ENCODE peak calls at places on chromosomes 5 and 9, in six cellular contexts. J is heart left ventricle, P is colonic mucosa, B is HFF-Myc, T is epithelial cell of esophagus, G is choroid plexus epithelial cell. L is an unnamed sample.

GRCh38 chr9:126507318-126508109 is 106.2 kb upstream of the LMX1B start:
- DNase-seq in J (no peak), P (no peak), B (no peak), T (no peak), G (no peak), L (no peak)

GRCh38 chr9:21991039-21991959 is 2.9 kb downstream of the CDKN2A start:
- DNase-seq in J (no peak), P (no peak), B (no peak), T (no peak), G (no peak), L (no peak)

GRCh38 chr5:54603372-54603771 is 85.8 kb downstream of the SNX18 start:
- DNase-seq in J (no peak), P (no peak), B (no peak), T (no peak), G (peak), L (no peak)

GRCh38 chr9:36319806-36320205 is 61.6 kb upstream of the GNE start:
- DNase-seq in J (no peak), P (peak), B (no peak), T (peak), G (no peak), L (no peak)

GRCh38 chr5:175711472-175712312 is 53.8 kb downstream of the HRH2 start:
- DNase-seq in J (no peak), P (no peak), B (no peak), T (no peak), G (no peak), L (no peak)

GRCh38 chr5:172283862-172284274 is 304 bp upstream of the UBTD2 start:
- DNase-seq in J (peak), P (peak), B (no peak), T (peak), G (peak), L (peak)

GRCh38 chr5:124536333-124536732 is 210.1 kb downstream of the ZNF608 start:
- DNase-seq in J (no peak), P (no peak), B (no peak), T (no peak), G (no peak), L (no peak)

GRCh38 chr9:13707635-13708410 is 428.3 kb upstream of the MPDZ start:
- DNase-seq in J (no peak), P (no peak), B (no peak), T (peak), G (peak), L (no peak)

GRCh38 chr5:127599847-127600246 is 49.0 kb upstream of the CTXN3 start:
- DNase-seq in J (no peak), P (no peak), B (no peak), T (no peak), G (no peak), L (no peak)

GRCh38 chr5:171162165-171162564 is 146.9 kb upstream of the TLX3 start:
- DNase-seq in J (no peak), P (no peak), B (no peak), T (no peak), G (peak), L (no peak)

GRCh38 chr5:58759745-58760144 is 176.9 kb downstream of the RAB3C start:
- DNase-seq in J (no peak), P (no peak), B (no peak), T (no peak), G (no peak), L (no peak)

GRCh38 chr5:54844905-54845566 is 140.4 kb downstream of the ESM1 start:
- DNase-seq in J (no peak), P (no peak), B (peak), T (peak), G (peak), L (no peak)

GRCh38 chr5:122500245-122501086 is 188.4 kb downstream of the SNCAIP start:
- DNase-seq in J (no peak), P (no peak), B (peak), T (peak), G (peak), L (peak)

GRCh38 chr5:64865662-64866061 is 96.9 kb downstream of the CWC27 start:
- DNase-seq in J (no peak), P (no peak), B (no peak), T (no peak), G (no peak), L (no peak)

GRCh38 chr5:153211052-153211451 is 279.4 kb upstream of the GRIA1 start:
- DNase-seq in J (no peak), P (no peak), B (no peak), T (no peak), G (no peak), L (no peak)

GRCh38 chr9:28620661-28621060 is 1047.4 kb upstream of the C9orf72 start:
- DNase-seq in J (no peak), P (no peak), B (no peak), T (peak), G (no peak), L (no peak)

GRCh38 chr9:107491081-107492053 is 1.8 kb upstream of the KLF4 start:
- DNase-seq in J (peak), P (peak), B (no peak), T (no peak), G (peak), L (peak)

GRCh38 chr9:74304598-74304997 is 192.5 kb upstream of the RORB start:
- DNase-seq in J (no peak), P (no peak), B (no peak), T (no peak), G (no peak), L (no peak)

GRCh38 chr5:125152461-125153189 is 406.2 kb upstream of the ZNF608 start:
- DNase-seq in J (no peak), P (no peak), B (no peak), T (no peak), G (no peak), L (no peak)

GRCh38 chr5:124963236-124963929 is 216.9 kb upstream of the ZNF608 start:
- DNase-seq in J (no peak), P (no peak), B (peak), T (peak), G (peak), L (no peak)

GRCh38 chr9:22041792-22042191 is 32.7 kb upstream of the CDKN2B start:
- DNase-seq in J (no peak), P (peak), B (no peak), T (peak), G (peak), L (no peak)

GRCh38 chr5:119355636-119356383 is at the start of gene TNFAIP8:
- DNase-seq in J (peak), P (peak), B (no peak), T (peak), G (peak), L (peak)

GRCh38 chr9:35518212-35518917 is 28.5 kb downstream of the RUSC2 start:
- DNase-seq in J (no peak), P (no peak), B (peak), T (peak), G (peak), L (peak)

GRCh38 chr5:137190031-137190430 is 309.1 kb downstream of the SPOCK1 start:
- DNase-seq in J (no peak), P (no peak), B (no peak), T (no peak), G (no peak), L (no peak)

GRCh38 chr5:66324357-66324756 is 180.3 kb downstream of the SREK1 start:
- DNase-seq in J (peak), P (no peak), B (no peak), T (no peak), G (no peak), L (no peak)

GRCh38 chr5:73215525-73215890 is 42.5 kb downstream of the TMEM174 start:
- DNase-seq in J (no peak), P (no peak), B (no peak), T (no peak), G (no peak), L (no peak)

GRCh38 chr5:73214921-73215490 is 42.0 kb downstream of the TMEM174 start:
- DNase-seq in J (no peak), P (no peak), B (no peak), T (no peak), G (no peak), L (no peak)

GRCh38 chr5:73215891-73216610 is 43.1 kb downstream of the TMEM174 start:
- DNase-seq in J (peak), P (peak), B (peak), T (peak), G (peak), L (peak)

GRCh38 chr5:73222173-73222572 is 49.2 kb downstream of the TMEM174 start:
- DNase-seq in J (no peak), P (no peak), B (no peak), T (no peak), G (no peak), L (no peak)

GRCh38 chr5:73218552-73219171 is 45.7 kb downstream of the TMEM174 start:
- DNase-seq in J (no peak), P (no peak), B (no peak), T (peak), G (peak), L (no peak)
- TF ChIP-seq CTCF in J (no peak), P (no peak), B (peak), T (peak), G (peak), L (peak)

GRCh38 chr9:131641618-131642495 is 96.5 kb downstream of the PRRT1B start:
- DNase-seq in J (no peak), P (peak), B (no peak), T (no peak), G (peak), L (no peak)
- TF ChIP-seq CTCF in J (peak), P (no peak), B (peak), T (no peak), G (peak), L (no peak)

DNA sequence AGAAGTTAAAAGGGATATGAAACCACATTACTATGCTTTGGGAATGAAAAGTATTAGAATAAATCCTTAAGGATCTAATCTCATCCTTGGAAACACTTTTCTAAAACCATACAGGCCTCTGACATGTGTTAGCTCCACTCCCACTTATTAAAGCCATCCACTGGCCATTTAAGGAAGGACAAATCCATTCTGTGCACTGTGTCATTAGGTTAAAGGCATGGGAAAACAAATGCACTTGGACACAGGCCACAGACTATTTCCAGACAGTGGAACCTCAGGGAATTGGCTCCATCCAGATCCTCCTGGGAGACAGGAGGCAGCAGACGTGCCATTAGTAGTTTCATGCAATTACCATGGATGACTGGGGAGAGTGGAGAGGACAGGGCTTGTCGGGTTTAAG is 454.9 kb downstream of the ENC1 start:
- DNase-seq in J (peak), P (no peak), B (no peak), T (no peak), G (no peak), L (no peak)
- TF ChIP-seq CTCF in J (no peak), P (no peak), B (no peak), T (no peak), G (no peak), L (no peak)

GRCh38 chr5:28766565-28767158 is 1728.3 kb upstream of the CDH9 start:
- DNase-seq in J (no peak), P (no peak), B (no peak), T (peak), G (peak), L (peak)
- TF ChIP-seq CTCF in J (peak), P (no peak), B (no peak), T (peak), G (peak), L (peak)

GRCh38 chr9:1978941-1979340 is 36.2 kb upstream of the SMARCA2 start:
- DNase-seq in J (no peak), P (peak), B (peak), T (peak), G (peak), L (no peak)
- TF ChIP-seq CTCF in J (no peak), P (no peak), B (no peak), T (no peak), G (no peak), L (no peak)

GRCh38 chr5:80268916-80269315 is 13.1 kb upstream of the SERINC5 start:
- DNase-seq in J (no peak), P (no peak), B (no peak), T (no peak), G (peak), L (no peak)

GRCh38 chr5:80269991-80270438 is 14.2 kb upstream of the SERINC5 start:
- DNase-seq in J (no peak), P (no peak), B (no peak), T (no peak), G (no peak), L (no peak)

GRCh38 chr5:80266566-80266965 is 10.7 kb upstream of the SERINC5 start:
- DNase-seq in J (no peak), P (no peak), B (no peak), T (no peak), G (no peak), L (no peak)
- TF ChIP-seq CTCF in J (no peak), P (no peak), B (no peak), T (no peak), G (no peak), L (no peak)